ENCODE peak calls at places on chromosomes 13 and 19, in four cellular contexts. One of them, this sample, is unnamed.

GRCh38 chr19:41431426-41432386 is 4.5 kb upstream of the B3GNT8 start:
- DNase-seq in stimulated activated CD8-positive, alpha-beta memory T cell treated with anti-CD3 and anti-CD28 coated beads, Interleukin-2, amount 100 ng/mL, for 48 hours: no peak
- DNase-seq in nucleus accumbens: no peak
- DNase-seq in AG09319: no peak
- DNase-seq in this sample: no peak

GRCh38 chr19:51694318-51695085 is 1.4 kb downstream of the SPACA6 start:
- DNase-seq in AG09319: no peak
- DNase-seq in stimulated activated CD8-positive, alpha-beta memory T cell treated with anti-CD3 and anti-CD28 coated beads, Interleukin-2, amount 100 ng/mL, for 48 hours: no peak
- DNase-seq in nucleus accumbens: no peak
- DNase-seq in this sample: no peak

GRCh38 chr19:17049711-17050280 is 23.2 kb upstream of the CPAMD8 start:
- DNase-seq in AG09319: no peak
- DNase-seq in stimulated activated CD8-positive, alpha-beta memory T cell treated with anti-CD3 and anti-CD28 coated beads, Interleukin-2, amount 100 ng/mL, for 48 hours: no peak
- DNase-seq in nucleus accumbens: no peak
- DNase-seq in this sample: no peak

GRCh38 chr13:45040626-45041025 is 51.3 kb downstream of the GPALPP1 start:
- DNase-seq in stimulated activated CD8-positive, alpha-beta memory T cell treated with anti-CD3 and anti-CD28 coated beads, Interleukin-2, amount 100 ng/mL, for 48 hours: no peak
- DNase-seq in nucleus accumbens: no peak
- DNase-seq in AG09319: no peak
- DNase-seq in this sample: no peak

GRCh38 chr13:97223711-97224461 is 1.8 kb downstream of the MBNL2 start:
- DNase-seq in AG09319: peak
- DNase-seq in nucleus accumbens: peak
- DNase-seq in stimulated activated CD8-positive, alpha-beta memory T cell treated with anti-CD3 and anti-CD28 coated beads, Interleukin-2, amount 100 ng/mL, for 48 hours: no peak
- DNase-seq in this sample: no peak

GRCh38 chr13:105345116-105345515 is 1190.3 kb downstream of the EFNB2 start:
- DNase-seq in nucleus accumbens: no peak
- DNase-seq in AG09319: no peak
- DNase-seq in stimulated activated CD8-positive, alpha-beta memory T cell treated with anti-CD3 and anti-CD28 coated beads, Interleukin-2, amount 100 ng/mL, for 48 hours: no peak
- DNase-seq in this sample: no peak

GRCh38 chr13:51781246-51782022 is 22.5 kb downstream of the DHRS12 start:
- DNase-seq in AG09319: no peak
- DNase-seq in nucleus accumbens: no peak
- DNase-seq in stimulated activated CD8-positive, alpha-beta memory T cell treated with anti-CD3 and anti-CD28 coated beads, Interleukin-2, amount 100 ng/mL, for 48 hours: no peak
- DNase-seq in this sample: no peak

GRCh38 chr13:73922728-73923393 is 211.3 kb downstream of the KLF12 start:
- DNase-seq in stimulated activated CD8-positive, alpha-beta memory T cell treated with anti-CD3 and anti-CD28 coated beads, Interleukin-2, amount 100 ng/mL, for 48 hours: no peak
- DNase-seq in AG09319: no peak
- DNase-seq in nucleus accumbens: no peak
- DNase-seq in this sample: no peak

GRCh38 chr19:55178781-55179569 is 1.1 kb downstream of the SYT5 start:
- DNase-seq in stimulated activated CD8-positive, alpha-beta memory T cell treated with anti-CD3 and anti-CD28 coated beads, Interleukin-2, amount 100 ng/mL, for 48 hours: peak
- DNase-seq in nucleus accumbens: peak
- DNase-seq in AG09319: no peak
- DNase-seq in this sample: peak

GRCh38 chr19:34639491-34640085 is 37.4 kb downstream of the SCGB2B2 start:
- DNase-seq in stimulated activated CD8-positive, alpha-beta memory T cell treated with anti-CD3 and anti-CD28 coated beads, Interleukin-2, amount 100 ng/mL, for 48 hours: peak
- DNase-seq in nucleus accumbens: peak
- DNase-seq in AG09319: peak
- DNase-seq in this sample: peak

GRCh38 chr13:34458756-34459462 is 483.2 kb upstream of the NBEA start:
- DNase-seq in AG09319: no peak
- DNase-seq in stimulated activated CD8-positive, alpha-beta memory T cell treated with anti-CD3 and anti-CD28 coated beads, Interleukin-2, amount 100 ng/mL, for 48 hours: no peak
- DNase-seq in nucleus accumbens: no peak
- DNase-seq in this sample: no peak

GRCh38 chr13:40651866-40652587 is 14.4 kb downstream of the FOXO1 start:
- DNase-seq in stimulated activated CD8-positive, alpha-beta memory T cell treated with anti-CD3 and anti-CD28 coated beads, Interleukin-2, amount 100 ng/mL, for 48 hours: no peak
- DNase-seq in nucleus accumbens: no peak
- DNase-seq in AG09319: no peak
- DNase-seq in this sample: no peak

GRCh38 chr19:17441241-17442135 is 7.0 kb downstream of the TMEM221 start:
- DNase-seq in stimulated activated CD8-positive, alpha-beta memory T cell treated with anti-CD3 and anti-CD28 coated beads, Interleukin-2, amount 100 ng/mL, for 48 hours: no peak
- DNase-seq in nucleus accumbens: no peak
- DNase-seq in AG09319: no peak
- DNase-seq in this sample: no peak

GRCh38 chr13:38002596-38002995 is 133.0 kb upstream of the TRPC4 start:
- DNase-seq in nucleus accumbens: no peak
- DNase-seq in AG09319: no peak
- DNase-seq in stimulated activated CD8-positive, alpha-beta memory T cell treated with anti-CD3 and anti-CD28 coated beads, Interleukin-2, amount 100 ng/mL, for 48 hours: no peak
- DNase-seq in this sample: no peak

GRCh38 chr13:85283408-85283807 is 515.8 kb downstream of the SLITRK6 start:
- DNase-seq in AG09319: no peak
- DNase-seq in nucleus accumbens: no peak
- DNase-seq in stimulated activated CD8-positive, alpha-beta memory T cell treated with anti-CD3 and anti-CD28 coated beads, Interleukin-2, amount 100 ng/mL, for 48 hours: no peak
- DNase-seq in this sample: no peak

GRCh38 chr13:86725105-86725504 is 925.9 kb upstream of the SLITRK6 start:
- DNase-seq in AG09319: no peak
- DNase-seq in nucleus accumbens: no peak
- DNase-seq in stimulated activated CD8-positive, alpha-beta memory T cell treated with anti-CD3 and anti-CD28 coated beads, Interleukin-2, amount 100 ng/mL, for 48 hours: no peak
- DNase-seq in this sample: no peak

GRCh38 chr13:82739881-82740280 is 1142.4 kb downstream of the SLITRK1 start:
- DNase-seq in nucleus accumbens: no peak
- DNase-seq in AG09319: no peak
- DNase-seq in stimulated activated CD8-positive, alpha-beta memory T cell treated with anti-CD3 and anti-CD28 coated beads, Interleukin-2, amount 100 ng/mL, for 48 hours: no peak
- DNase-seq in this sample: no peak

GRCh38 chr13:47188802-47189201 is 291.9 kb upstream of the HTR2A start:
- DNase-seq in AG09319: peak
- DNase-seq in nucleus accumbens: no peak
- DNase-seq in stimulated activated CD8-positive, alpha-beta memory T cell treated with anti-CD3 and anti-CD28 coated beads, Interleukin-2, amount 100 ng/mL, for 48 hours: no peak
- DNase-seq in this sample: no peak

GRCh38 chr13:110915874-110916670 is 1.2 kb upstream of the ANKRD10 start:
- DNase-seq in stimulated activated CD8-positive, alpha-beta memory T cell treated with anti-CD3 and anti-CD28 coated beads, Interleukin-2, amount 100 ng/mL, for 48 hours: no peak
- DNase-seq in nucleus accumbens: no peak
- DNase-seq in AG09319: no peak
- DNase-seq in this sample: no peak

GRCh38 chr13:79085021-79085420 is 321.0 kb downstream of the RBM26 start:
- DNase-seq in AG09319: no peak
- DNase-seq in stimulated activated CD8-positive, alpha-beta memory T cell treated with anti-CD3 and anti-CD28 coated beads, Interleukin-2, amount 100 ng/mL, for 48 hours: no peak
- DNase-seq in nucleus accumbens: no peak
- DNase-seq in this sample: no peak

GRCh38 chr19:36097036-36097435 is 13.9 kb upstream of the OVOL3 start:
- DNase-seq in AG09319: no peak
- DNase-seq in stimulated activated CD8-positive, alpha-beta memory T cell treated with anti-CD3 and anti-CD28 coated beads, Interleukin-2, amount 100 ng/mL, for 48 hours: no peak
- DNase-seq in nucleus accumbens: peak
- DNase-seq in this sample: peak

GRCh38 chr13:111275382-111275781 is 45.1 kb upstream of the TEX29 start:
- DNase-seq in stimulated activated CD8-positive, alpha-beta memory T cell treated with anti-CD3 and anti-CD28 coated beads, Interleukin-2, amount 100 ng/mL, for 48 hours: no peak
- DNase-seq in AG09319: no peak
- DNase-seq in nucleus accumbens: no peak
- DNase-seq in this sample: no peak

GRCh38 chr13:76885203-76886004 is 801 bp downstream of the KCTD12 start:
- DNase-seq in nucleus accumbens: peak
- DNase-seq in AG09319: no peak
- DNase-seq in stimulated activated CD8-positive, alpha-beta memory T cell treated with anti-CD3 and anti-CD28 coated beads, Interleukin-2, amount 100 ng/mL, for 48 hours: peak
- DNase-seq in this sample: peak

GRCh38 chr13:20729633-20730585 is 26.4 kb downstream of the IL17D start:
- DNase-seq in stimulated activated CD8-positive, alpha-beta memory T cell treated with anti-CD3 and anti-CD28 coated beads, Interleukin-2, amount 100 ng/mL, for 48 hours: no peak
- DNase-seq in AG09319: no peak
- DNase-seq in nucleus accumbens: no peak
- DNase-seq in this sample: no peak

GRCh38 chr19:33521480-33522370 is at the start of gene PEPD:
- DNase-seq in stimulated activated CD8-positive, alpha-beta memory T cell treated with anti-CD3 and anti-CD28 coated beads, Interleukin-2, amount 100 ng/mL, for 48 hours: peak
- DNase-seq in nucleus accumbens: peak
- DNase-seq in AG09319: peak
- DNase-seq in this sample: peak

GRCh38 chr19:33505168-33505567 is 16.4 kb downstream of the PEPD start:
- DNase-seq in stimulated activated CD8-positive, alpha-beta memory T cell treated with anti-CD3 and anti-CD28 coated beads, Interleukin-2, amount 100 ng/mL, for 48 hours: no peak
- DNase-seq in AG09319: no peak
- DNase-seq in nucleus accumbens: no peak
- DNase-seq in this sample: no peak

GRCh38 chr19:41439441-41440222 is at the start of gene DMAC2:
- DNase-seq in nucleus accumbens: peak
- DNase-seq in stimulated activated CD8-positive, alpha-beta memory T cell treated with anti-CD3 and anti-CD28 coated beads, Interleukin-2, amount 100 ng/mL, for 48 hours: peak
- DNase-seq in AG09319: peak
- DNase-seq in this sample: peak

GRCh38 chr13:42355118-42355840 is 83.3 kb downstream of the AKAP11 start:
- DNase-seq in stimulated activated CD8-positive, alpha-beta memory T cell treated with anti-CD3 and anti-CD28 coated beads, Interleukin-2, amount 100 ng/mL, for 48 hours: peak
- DNase-seq in AG09319: no peak
- DNase-seq in nucleus accumbens: no peak
- DNase-seq in this sample: no peak

GRCh38 chr13:62931901-62932883 is 1516.5 kb upstream of the PCDH20 start:
- DNase-seq in nucleus accumbens: no peak
- DNase-seq in stimulated activated CD8-positive, alpha-beta memory T cell treated with anti-CD3 and anti-CD28 coated beads, Interleukin-2, amount 100 ng/mL, for 48 hours: no peak
- DNase-seq in AG09319: no peak
- DNase-seq in this sample: no peak